ENCODE peak calls at places on chromosome 2, in seven cellular contexts. One of them, this sample, is unnamed.

GRCh38 chr2:207408086-207408794 is 121.5 kb upstream of the CREB1 start:
- DNase-seq in activated CD8-positive, alpha-beta memory T cell treated with anti-CD3 and anti-CD28 coated beads for 4 hours: no peak
- DNase-seq in NCI-H748 treated with DMSO at 0.1 percent for 48 hours: peak
- DNase-seq in upper lobe of right lung: no peak
- DNase-seq in stromal cell of bone marrow: no peak
- DNase-seq in stimulated activated naive B cell treated with anti-CD40 and anti-IgM and Interleukin-4, amounts not matched to agents 10 μg/mL and 1 μg/mL and 100 μg/mL, for 72 hours: no peak
- DNase-seq in aorta: no peak
- DNase-seq in this sample: peak

GRCh38 chr2:172693037-172693436 is 42.6 kb upstream of the RAPGEF4 start:
- DNase-seq in NCI-H748 treated with DMSO at 0.1 percent for 48 hours: no peak
- DNase-seq in aorta: peak
- DNase-seq in activated CD8-positive, alpha-beta memory T cell treated with anti-CD3 and anti-CD28 coated beads for 4 hours: no peak
- DNase-seq in stromal cell of bone marrow: peak
- DNase-seq in stimulated activated naive B cell treated with anti-CD40 and anti-IgM and Interleukin-4, amounts not matched to agents 10 μg/mL and 1 μg/mL and 100 μg/mL, for 72 hours: no peak
- DNase-seq in upper lobe of right lung: no peak
- DNase-seq in this sample: peak

GRCh38 chr2:152221870-152222269 is 46.3 kb upstream of the STAM2 start:
- DNase-seq in NCI-H748 treated with DMSO at 0.1 percent for 48 hours: no peak
- DNase-seq in aorta: no peak
- DNase-seq in activated CD8-positive, alpha-beta memory T cell treated with anti-CD3 and anti-CD28 coated beads for 4 hours: no peak
- DNase-seq in upper lobe of right lung: no peak
- DNase-seq in stimulated activated naive B cell treated with anti-CD40 and anti-IgM and Interleukin-4, amounts not matched to agents 10 μg/mL and 1 μg/mL and 100 μg/mL, for 72 hours: no peak
- DNase-seq in stromal cell of bone marrow: no peak
- DNase-seq in this sample: no peak

GRCh38 chr2:37688771-37689468 is 17.5 kb upstream of the CDC42EP3 start:
- DNase-seq in stimulated activated naive B cell treated with anti-CD40 and anti-IgM and Interleukin-4, amounts not matched to agents 10 μg/mL and 1 μg/mL and 100 μg/mL, for 72 hours: no peak
- DNase-seq in upper lobe of right lung: no peak
- DNase-seq in stromal cell of bone marrow: no peak
- DNase-seq in NCI-H748 treated with DMSO at 0.1 percent for 48 hours: no peak
- DNase-seq in aorta: no peak
- DNase-seq in activated CD8-positive, alpha-beta memory T cell treated with anti-CD3 and anti-CD28 coated beads for 4 hours: no peak
- DNase-seq in this sample: no peak

GRCh38 chr2:153864022-153864421 is 7.7 kb upstream of the GALNT13 start:
- DNase-seq in upper lobe of right lung: no peak
- DNase-seq in activated CD8-positive, alpha-beta memory T cell treated with anti-CD3 and anti-CD28 coated beads for 4 hours: no peak
- DNase-seq in stimulated activated naive B cell treated with anti-CD40 and anti-IgM and Interleukin-4, amounts not matched to agents 10 μg/mL and 1 μg/mL and 100 μg/mL, for 72 hours: no peak
- DNase-seq in aorta: no peak
- DNase-seq in stromal cell of bone marrow: no peak
- DNase-seq in NCI-H748 treated with DMSO at 0.1 percent for 48 hours: no peak
- DNase-seq in this sample: no peak

GRCh38 chr2:157903626-157904025 is 27.5 kb upstream of the ACVR1 start:
- DNase-seq in stimulated activated naive B cell treated with anti-CD40 and anti-IgM and Interleukin-4, amounts not matched to agents 10 μg/mL and 1 μg/mL and 100 μg/mL, for 72 hours: no peak
- DNase-seq in upper lobe of right lung: no peak
- DNase-seq in aorta: no peak
- DNase-seq in stromal cell of bone marrow: no peak
- DNase-seq in activated CD8-positive, alpha-beta memory T cell treated with anti-CD3 and anti-CD28 coated beads for 4 hours: no peak
- DNase-seq in NCI-H748 treated with DMSO at 0.1 percent for 48 hours: no peak
- DNase-seq in this sample: no peak

GRCh38 chr2:84278386-84278785 is 180.7 kb downstream of the SUCLG1 start:
- DNase-seq in activated CD8-positive, alpha-beta memory T cell treated with anti-CD3 and anti-CD28 coated beads for 4 hours: no peak
- DNase-seq in stimulated activated naive B cell treated with anti-CD40 and anti-IgM and Interleukin-4, amounts not matched to agents 10 μg/mL and 1 μg/mL and 100 μg/mL, for 72 hours: no peak
- DNase-seq in stromal cell of bone marrow: no peak
- DNase-seq in NCI-H748 treated with DMSO at 0.1 percent for 48 hours: no peak
- DNase-seq in upper lobe of right lung: no peak
- DNase-seq in aorta: no peak
- DNase-seq in this sample: no peak

GRCh38 chr2:224360801-224361251 is 41.1 kb downstream of the FAM124B start:
- DNase-seq in stimulated activated naive B cell treated with anti-CD40 and anti-IgM and Interleukin-4, amounts not matched to agents 10 μg/mL and 1 μg/mL and 100 μg/mL, for 72 hours: no peak
- DNase-seq in NCI-H748 treated with DMSO at 0.1 percent for 48 hours: no peak
- DNase-seq in aorta: no peak
- DNase-seq in upper lobe of right lung: no peak
- DNase-seq in activated CD8-positive, alpha-beta memory T cell treated with anti-CD3 and anti-CD28 coated beads for 4 hours: no peak
- DNase-seq in stromal cell of bone marrow: peak
- DNase-seq in this sample: peak

GRCh38 chr2:129759186-129760010 is 220.1 kb upstream of the RAB6C start:
- DNase-seq in stimulated activated naive B cell treated with anti-CD40 and anti-IgM and Interleukin-4, amounts not matched to agents 10 μg/mL and 1 μg/mL and 100 μg/mL, for 72 hours: no peak
- DNase-seq in NCI-H748 treated with DMSO at 0.1 percent for 48 hours: no peak
- DNase-seq in stromal cell of bone marrow: no peak
- DNase-seq in activated CD8-positive, alpha-beta memory T cell treated with anti-CD3 and anti-CD28 coated beads for 4 hours: no peak
- DNase-seq in upper lobe of right lung: no peak
- DNase-seq in aorta: no peak
- DNase-seq in this sample: no peak

GRCh38 chr2:58240595-58240937 is 559 bp downstream of the FANCL start:
- DNase-seq in aorta: no peak
- DNase-seq in stimulated activated naive B cell treated with anti-CD40 and anti-IgM and Interleukin-4, amounts not matched to agents 10 μg/mL and 1 μg/mL and 100 μg/mL, for 72 hours: no peak
- DNase-seq in upper lobe of right lung: no peak
- DNase-seq in activated CD8-positive, alpha-beta memory T cell treated with anti-CD3 and anti-CD28 coated beads for 4 hours: no peak
- DNase-seq in stromal cell of bone marrow: no peak
- DNase-seq in NCI-H748 treated with DMSO at 0.1 percent for 48 hours: peak
- DNase-seq in this sample: no peak